ENCODE peak calls at places on chromosomes 16 and 17, in eight cellular contexts. J, E, W, L, M, A, P and Y are unnamed samples.

GRCh38 chr16:24525970-24526559 is 13.3 kb upstream of the RBBP6 start:
- DNase-seq in J (no peak), E (no peak), W (no peak), L (no peak), M (no peak), A (no peak), P (no peak), Y (no peak)

GRCh38 chr16:25052530-25052929 is 37.4 kb upstream of the ARHGAP17 start:
- DNase-seq in J (no peak), E (no peak), W (peak), L (no peak), M (no peak), A (no peak), P (no peak), Y (no peak)

GRCh38 chr16:29926675-29927522 is 873 bp upstream of the KCTD13 start:
- DNase-seq in J (no peak), E (no peak), W (no peak), L (no peak), M (no peak), A (no peak), P (peak), Y (peak)

GRCh38 chr16:1363501-1364041 is 11.8 kb downstream of the GNPTG start:
- DNase-seq in J (peak), E (peak), W (peak), L (no peak), M (peak), A (peak), P (no peak), Y (no peak)

GRCh38 chr17:73430848-73431247 is 119.0 kb upstream of the CDC42EP4 start:
- DNase-seq in J (no peak), E (no peak), W (no peak), L (peak), M (no peak), A (peak), P (no peak), Y (no peak)

GRCh38 chr16:85911531-85911930 is 12.6 kb downstream of the IRF8 start:
- DNase-seq in J (no peak), E (no peak), W (no peak), L (no peak), M (no peak), A (no peak), P (no peak), Y (no peak)

GRCh38 chr17:69473801-69474170 is 59.3 kb downstream of the MAP2K6 start:
- DNase-seq in J (no peak), E (no peak), W (no peak), L (no peak), M (no peak), A (no peak), P (no peak), Y (no peak)

GRCh38 chr17:10657123-10657522 is at the start of gene MYH3:
- DNase-seq in J (no peak), E (no peak), W (no peak), L (no peak), M (no peak), A (no peak), P (peak), Y (no peak)

GRCh38 chr17:19424934-19425868 is 14.2 kb downstream of the RNF112 start:
- DNase-seq in J (no peak), E (no peak), W (no peak), L (no peak), M (no peak), A (no peak), P (no peak), Y (no peak)

GRCh38 chr17:56675876-56676660 is 82.6 kb downstream of the NOG start:
- DNase-seq in J (no peak), E (no peak), W (no peak), L (no peak), M (no peak), A (no peak), P (no peak), Y (no peak)

GRCh38 chr17:2309338-2310143 is 5.8 kb downstream of the SRR start:
- DNase-seq in J (no peak), E (no peak), W (no peak), L (no peak), M (no peak), A (no peak), P (no peak), Y (no peak)

GRCh38 chr17:82930924-82931695 is 91.3 kb upstream of the ZNF750 start:
- DNase-seq in J (no peak), E (no peak), W (no peak), L (no peak), M (no peak), A (no peak), P (no peak), Y (no peak)

GRCh38 chr17:76053230-76054111 is 18.8 kb downstream of the SRP68 start:
- DNase-seq in J (no peak), E (no peak), W (no peak), L (no peak), M (peak), A (no peak), P (no peak), Y (peak)

GRCh38 chr17:67491009-67491677 is 114.1 kb downstream of the PITPNC1 start:
- DNase-seq in J (no peak), E (no peak), W (peak), L (no peak), M (no peak), A (no peak), P (peak), Y (peak)

GRCh38 chr17:72273301-72274056 is 152.7 kb downstream of the SOX9 start:
- DNase-seq in J (no peak), E (no peak), W (no peak), L (no peak), M (no peak), A (no peak), P (no peak), Y (no peak)

GRCh38 chr16:56589141-56590039 is at the start of gene MT3:
- DNase-seq in J (no peak), E (no peak), W (peak), L (peak), M (peak), A (peak), P (peak), Y (no peak)

GRCh38 chr16:22239131-22239805 is 33.2 kb downstream of the EEF2K start:
- DNase-seq in J (no peak), E (no peak), W (no peak), L (peak), M (no peak), A (no peak), P (no peak), Y (no peak)

GRCh38 chr17:8822401-8823035 is 23.4 kb upstream of the MFSD6L start:
- DNase-seq in J (no peak), E (no peak), W (no peak), L (no peak), M (no peak), A (no peak), P (no peak), Y (no peak)

GRCh38 chr16:521381-522210 is 5.9 kb upstream of the CAPN15 start:
- DNase-seq in J (no peak), E (no peak), W (peak), L (no peak), M (no peak), A (no peak), P (no peak), Y (no peak)

GRCh38 chr17:75518201-75518600 is 1.9 kb downstream of the TSEN54 start:
- DNase-seq in J (no peak), E (peak), W (no peak), L (no peak), M (no peak), A (peak), P (no peak), Y (no peak)

GRCh38 chr17:36934144-36934758 is 3.0 kb upstream of the LHX1 start:
- DNase-seq in J (no peak), E (no peak), W (no peak), L (no peak), M (no peak), A (no peak), P (no peak), Y (no peak)

GRCh38 chr16:84065536-84066132 is 23.0 kb upstream of the SLC38A8 start:
- DNase-seq in J (no peak), E (no peak), W (no peak), L (peak), M (peak), A (peak), P (no peak), Y (peak)